ENCODE peak calls at places on chromosome 9, in four cellular contexts. K is fibroblast of pulmonary artery, W is prostate gland, B is transverse colon. T is an unnamed sample.

GRCh38 chr9:84736076-84736475 is 66.5 kb downstream of the NTRK2 start:
- DNase-seq in K (no peak), W (no peak), B (no peak), T (no peak)

GRCh38 chr9:121736147-121736721 is 84.8 kb downstream of the DAB2IP start:
- DNase-seq in K (peak), W (peak), B (peak), T (peak)

GRCh38 chr9:2800385-2801179 is 43.3 kb downstream of the PUM3 start:
- DNase-seq in K (peak), W (no peak), B (no peak), T (peak)

GRCh38 chr9:104748359-104749031 is 1.0 kb downstream of the NIPSNAP3A start:
- DNase-seq in K (peak), W (no peak), B (no peak), T (no peak)

GRCh38 chr9:135077497-135078200 is 9.8 kb upstream of the OLFM1 start:
- DNase-seq in K (peak), W (no peak), B (peak), T (peak)

GRCh38 chr9:14692536-14692917 is 705 bp downstream of the ZDHHC21 start:
- DNase-seq in K (no peak), W (no peak), B (no peak), T (no peak)

GRCh38 chr9:18717751-18718150 is 243.8 kb downstream of the ADAMTSL1 start:
- DNase-seq in K (no peak), W (no peak), B (no peak), T (no peak)

GRCh38 chr9:84983749-84984148 is 314.2 kb downstream of the NTRK2 start:
- DNase-seq in K (no peak), W (no peak), B (no peak), T (no peak)

GRCh38 chr9:71929223-71929622 is 17.8 kb downstream of the C9orf85 start:
- DNase-seq in K (peak), W (peak), B (no peak), T (no peak)

GRCh38 chr9:38689678-38690077 is 30.3 kb downstream of the FAM240B start:
- DNase-seq in K (peak), W (no peak), B (no peak), T (peak)

GRCh38 chr9:113580041-113580953 is 116.8 kb downstream of the RGS3 start:
- DNase-seq in K (peak), W (peak), B (peak), T (no peak)

GRCh38 chr9:71793386-71794105 is 25.2 kb upstream of the CEMIP2 start:
- DNase-seq in K (peak), W (no peak), B (no peak), T (no peak)

GRCh38 chr9:13447551-13448422 is 168.3 kb upstream of the MPDZ start:
- DNase-seq in K (peak), W (no peak), B (no peak), T (no peak)

GRCh38 chr9:16028516-16028915 is 475.7 kb downstream of the CCDC171 start:
- DNase-seq in K (peak), W (no peak), B (no peak), T (no peak)

GRCh38 chr9:35574578-35575104 is 30.4 kb upstream of the TESK1 start:
- DNase-seq in K (no peak), W (no peak), B (no peak), T (no peak)

GRCh38 chr9:96523429-96523828 is 73.5 kb downstream of the HABP4 start:
- DNase-seq in K (peak), W (no peak), B (no peak), T (peak)

GRCh38 chr9:131773911-131774379 is 34.1 kb upstream of the RAPGEF1 start:
- DNase-seq in K (peak), W (peak), B (peak), T (peak)

GRCh38 chr9:92576175-92576574 is 40.4 kb upstream of the ECM2 start:
- DNase-seq in K (no peak), W (no peak), B (no peak), T (no peak)

GRCh38 chr9:97938081-97938644 is at the start of gene HEMGN:
- DNase-seq in K (no peak), W (no peak), B (peak), T (no peak)

GRCh38 chr9:32398207-32398606 is 13.8 kb downstream of the ACO1 start:
- DNase-seq in K (no peak), W (no peak), B (no peak), T (no peak)

GRCh38 chr9:87322840-87323635 is 174.6 kb upstream of the DAPK1 start:
- DNase-seq in K (peak), W (no peak), B (no peak), T (no peak)

GRCh38 chr9:124309665-124310064 is 51.9 kb downstream of the NEK6 start:
- DNase-seq in K (peak), W (no peak), B (no peak), T (no peak)

GRCh38 chr9:111762546-111762945 is 32.2 kb downstream of the SHOC1 start:
- DNase-seq in K (peak), W (no peak), B (no peak), T (no peak)

GRCh38 chr9:131125038-131125287 is 423 bp upstream of the NUP214 start:
- DNase-seq in K (no peak), W (no peak), B (no peak), T (no peak)

GRCh38 chr9:122807271-122807900 is 7.5 kb downstream of the OR1K1 start:
- DNase-seq in K (no peak), W (no peak), B (no peak), T (no peak)

GRCh38 chr9:132465131-132465635 is 55.2 kb downstream of the CFAP77 start:
- DNase-seq in K (no peak), W (no peak), B (no peak), T (no peak)

GRCh38 chr9:121483049-121483448 is 16.6 kb downstream of the GGTA1 start:
- DNase-seq in K (no peak), W (no peak), B (no peak), T (no peak)

GRCh38 chr9:35401011-35401410 is 88.9 kb upstream of the RUSC2 start:
- DNase-seq in K (no peak), W (no peak), B (no peak), T (no peak)

GRCh38 chr9:87389936-87390335 is 107.7 kb upstream of the DAPK1 start:
- DNase-seq in K (no peak), W (no peak), B (no peak), T (no peak)

GRCh38 chr9:29514336-29514735 is 1941.1 kb upstream of the C9orf72 start:
- DNase-seq in K (no peak), W (no peak), B (no peak), T (no peak)

GRCh38 chr9:112063151-112063550 is 111.9 kb downstream of the SUSD1 start:
- DNase-seq in K (no peak), W (no peak), B (no peak), T (no peak)

GRCh38 chr9:32873131-32873530 is 89.8 kb downstream of the TMEM215 start:
- DNase-seq in K (no peak), W (no peak), B (no peak), T (no peak)

GRCh38 chr9:75109210-75109839 is 21.0 kb downstream of the OSTF1 start:
- DNase-seq in K (no peak), W (no peak), B (no peak), T (no peak)

GRCh38 chr9:115254217-115254616 is 136.3 kb upstream of the TNC start:
- DNase-seq in K (no peak), W (no peak), B (no peak), T (no peak)

GRCh38 chr9:89178162-89179120 is at the start of gene SHC3:
- DNase-seq in K (peak), W (no peak), B (no peak), T (no peak)

GRCh38 chr9:129197978-129198736 is 20.1 kb upstream of the IER5L start:
- DNase-seq in K (peak), W (no peak), B (peak), T (peak)
- TF ChIP-seq CTCF in K (no peak), W (no peak), B (no peak), T (peak)

DNA sequence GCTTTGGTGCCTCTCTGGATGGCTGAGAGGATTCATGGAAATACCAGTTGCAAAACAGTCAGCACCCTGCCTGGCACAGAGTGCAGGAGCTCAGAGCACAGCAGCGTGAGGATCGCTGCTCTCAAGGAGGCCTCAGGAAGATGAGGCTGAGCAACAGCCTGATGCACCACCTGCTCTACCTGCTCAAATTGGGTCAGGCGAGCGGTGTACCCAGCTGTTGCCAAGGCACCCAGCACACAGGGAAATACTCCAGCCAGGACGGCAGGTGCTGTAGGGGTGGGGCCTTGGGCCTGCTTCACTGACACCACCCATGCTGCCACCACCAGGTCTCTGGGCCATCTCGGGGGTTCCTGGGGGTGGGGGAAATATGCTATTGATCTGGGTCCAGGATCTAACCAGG is 4.3 kb downstream of the EEIG1 start:
- DNase-seq in K (no peak), W (no peak), B (peak), T (no peak)
- H3K4me3 ChIP-seq in K (no peak), W (no peak), B (peak), T (no peak)

GRCh38 chr9:37333288-37333687 is 89.2 kb upstream of the GRHPR start:
- DNase-seq in K (no peak), W (no peak), B (no peak), T (no peak)
- TF ChIP-seq CTCF in K (no peak), W (no peak), B (no peak), T (no peak)

GRCh38 chr9:129333961-129334743 is 156.1 kb upstream of the IER5L start:
- DNase-seq in K (peak), W (peak), B (peak), T (peak)
- H3K4me3 ChIP-seq in K (no peak), W (peak), B (peak), T (no peak)

GRCh38 chr9:133935328-133936040 is 56.6 kb downstream of the VAV2 start:
- DNase-seq in K (peak), W (no peak), B (peak), T (peak)
- TF ChIP-seq CTCF in K (peak), W (peak), B (no peak), T (no peak)

DNA sequence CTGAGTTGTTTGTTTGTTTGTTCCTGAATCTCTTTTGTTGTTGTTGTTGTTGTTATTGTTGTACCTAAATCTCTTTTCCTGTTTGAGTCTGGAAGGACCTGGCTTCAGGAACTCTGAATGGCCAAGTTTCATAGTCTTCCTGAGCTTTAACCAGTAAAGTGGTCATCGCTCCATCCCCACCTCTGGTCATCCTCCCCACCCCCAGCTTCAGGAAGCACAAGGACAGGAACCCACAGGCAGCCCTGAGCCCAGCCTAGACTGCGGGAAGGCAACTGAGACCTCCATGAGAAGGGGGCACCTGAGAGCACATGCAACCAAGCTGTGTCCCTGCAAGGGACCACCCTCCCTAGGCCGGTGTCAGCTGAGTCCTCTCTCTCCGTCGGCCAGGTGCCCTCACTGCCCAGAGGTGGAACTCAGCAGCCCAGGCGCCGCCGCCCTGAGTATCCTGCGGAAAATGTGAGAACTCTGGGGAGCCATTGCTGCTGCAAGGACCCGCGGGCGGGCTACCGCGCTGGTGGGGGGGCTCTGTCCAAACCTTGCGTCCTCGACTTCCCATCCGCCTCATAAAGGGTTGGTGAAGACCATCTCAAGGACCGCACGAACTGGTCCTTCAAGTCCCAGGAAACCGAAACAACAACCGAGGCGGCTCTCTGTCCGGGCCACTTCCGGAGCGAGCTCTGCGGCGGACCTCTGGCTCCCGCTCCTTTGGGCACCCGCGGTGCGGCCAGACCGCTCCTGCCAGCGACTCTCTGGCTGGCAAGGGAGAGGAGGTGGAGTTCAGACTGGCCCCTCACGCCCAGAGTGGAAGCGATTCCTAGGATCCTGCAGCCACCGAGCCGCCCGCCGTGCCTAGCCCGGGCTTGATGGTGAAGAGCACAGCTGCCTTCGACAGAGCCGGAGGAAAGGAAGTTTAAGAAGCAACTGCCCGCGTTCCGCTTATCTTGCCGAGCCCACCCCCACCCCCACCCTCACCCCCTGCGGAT is 4.2 kb downstream of the BARX1 start:
- DNase-seq in K (no peak), W (peak), B (peak), T (peak)
- H3K4me3 ChIP-seq in K (peak), W (peak), B (peak), T (no peak)

T was measured in testis.